ENCODE peak calls at places on chromosomes 3 and 15, in four cellular contexts. H is activated CD4-positive, alpha-beta T cell treated with anti-CD3 and anti-CD28 coated beads, Interleukin-2, amount 50 U/mL, for 1 hour; N is epithelial cell of esophagus; E is T-helper 2 cell. S is an unnamed sample.

GRCh38 chr15:97502038-97502437 is 458.5 kb upstream of the ARRDC4 start:
- DNase-seq in N (peak; percentile 82), H (no peak), E (no peak), S (no peak)

GRCh38 chr3:172709776-172710708 is 825 bp downstream of the NCEH1 start:
- DNase-seq in N (peak; percentile 59), E (no peak), H (no peak), S (no peak)

GRCh38 chr3:135922903-135923250 is 42.7 kb upstream of the PPP2R3A start:
- DNase-seq in E (no peak), H (no peak), N (no peak), S (no peak)

GRCh38 chr15:100849021-100849831 is 30.4 kb upstream of the ALDH1A3 start:
- DNase-seq in H (peak; percentile 39), N (peak; percentile 54), E (peak; percentile 6), S (peak; percentile 42)

GRCh38 chr3:52043750-52044149 is 12.6 kb downstream of the DUSP7 start:
- DNase-seq in E (no peak), H (no peak), N (no peak), S (no peak)

GRCh38 chr15:58433597-58434333 is 2.0 kb downstream of the LIPC start:
- DNase-seq in N (no peak), H (no peak), E (no peak), S (no peak)

GRCh38 chr15:58705105-58705504 is 44.4 kb downstream of the ADAM10 start:
- DNase-seq in N (no peak), H (no peak), E (no peak), S (no peak)

GRCh38 chr15:88382482-88382983 is 84.7 kb downstream of the MRPL46 start:
- DNase-seq in N (no peak), E (no peak), H (no peak), S (no peak)

GRCh38 chr15:41230345-41230649 is 260 bp downstream of the EXD1 start:
- DNase-seq in H (no peak), N (no peak), E (no peak), S (no peak)

GRCh38 chr3:66182228-66182627 is 38.6 kb upstream of the SLC25A26 start:
- DNase-seq in E (no peak), H (no peak), N (no peak), S (no peak)

GRCh38 chr3:108031893-108032292 is 58.9 kb downstream of the CD47 start:
- DNase-seq in H (no peak), N (peak; percentile 65), E (no peak), S (no peak)

GRCh38 chr3:116524455-116524854 is 79.2 kb upstream of the LSAMP start:
- DNase-seq in E (no peak), H (no peak), N (peak; percentile 1), S (no peak)

GRCh38 chr15:70853270-70853854 is 595 bp downstream of the LARP6 start:
- DNase-seq in N (peak; percentile 65), E (no peak), H (no peak), S (no peak)

GRCh38 chr15:72285927-72286516 is 13.7 kb upstream of the PARP6 start:
- DNase-seq in E (peak; percentile 10), N (peak; percentile 48), H (peak; percentile 50), S (peak; percentile 33)

S was measured in memory B cell.